ENCODE peak calls at places on chromosomes 4 and X, in ten cellular contexts. L is heart right ventricle; J is fibroblast of lung; I is effector memory CD4-positive, alpha-beta T cell; U is H9; Z is K562; O is aorta; V is breast epithelium; R is body of pancreas; S is OCI-LY7. B is an unnamed sample.

GRCh38 chr4:36385951-36386561 is 104.6 kb downstream of the DTHD1 start:
- DNase-seq in L (no peak), J (no peak), I (peak), U (no peak), Z (no peak), O (no peak), V (no peak), R (peak), S (peak), B (no peak)

GRCh38 chr4:1574601-1575417 is 109.3 kb downstream of the FAM53A start:
- DNase-seq in L (peak), J (no peak), I (no peak), U (no peak), Z (no peak), O (peak), V (no peak), R (no peak), S (no peak), B (no peak)

GRCh38 chrX:49249616-49250015 is 14.3 kb downstream of the CCDC22 start:
- DNase-seq in L (no peak), J (no peak), I (no peak), U (no peak), Z (no peak), O (no peak), V (no peak), R (no peak), S (no peak), B (no peak)

GRCh38 chr4:102683846-102684581 is 76.8 kb downstream of the MANBA start:
- DNase-seq in L (no peak), J (no peak), I (no peak), U (no peak), Z (peak), O (no peak), V (no peak), R (no peak), S (no peak), B (peak)

GRCh38 chr4:180059216-180059881 is 2183.9 kb upstream of the TENM3 start:
- DNase-seq in L (no peak), J (peak), I (no peak), U (peak), Z (peak), O (no peak), V (no peak), R (peak), S (no peak), B (peak)

GRCh38 chr4:70991596-70991995 is 1.9 kb upstream of the DCK start:
- DNase-seq in L (no peak), J (no peak), I (no peak), U (no peak), Z (no peak), O (no peak), V (no peak), R (no peak), S (no peak), B (no peak)

GRCh38 chrX:8084023-8084422 is 87.0 kb downstream of the VCX2 start:
- DNase-seq in L (no peak), J (peak), I (no peak), U (no peak), Z (no peak), O (no peak), V (no peak), R (no peak), S (no peak), B (peak)

GRCh38 chr4:113446019-113446418 is 315.5 kb downstream of the CAMK2D start:
- DNase-seq in L (no peak), J (peak), I (no peak), U (no peak), Z (no peak), O (no peak), V (no peak), R (no peak), S (no peak), B (no peak)

GRCh38 chrX:65451663-65452062 is 82.9 kb downstream of the LAS1L start:
- DNase-seq in L (no peak), J (peak), I (no peak), U (no peak), Z (peak), O (no peak), V (no peak), R (no peak), S (peak), B (peak)

GRCh38 chr4:2803624-2804448 is 11.0 kb downstream of the SH3BP2 start:
- DNase-seq in L (peak), J (no peak), I (no peak), U (no peak), Z (peak), O (peak), V (no peak), R (peak), S (no peak), B (no peak)

GRCh38 chr4:184815046-184815877 is 10.5 kb downstream of the ACSL1 start:
- DNase-seq in L (peak), J (peak), I (no peak), U (peak), Z (peak), O (peak), V (peak), R (peak), S (peak), B (peak)

GRCh38 chr4:180560896-180561295 is 1682.3 kb upstream of the TENM3 start:
- DNase-seq in L (no peak), J (peak), I (no peak), U (no peak), Z (no peak), O (no peak), V (no peak), R (no peak), S (no peak), B (no peak)

GRCh38 chr4:123939621-123940020 is 543.0 kb downstream of the SPRY1 start:
- DNase-seq in L (no peak), J (peak), I (no peak), U (no peak), Z (no peak), O (no peak), V (no peak), R (no peak), S (no peak), B (peak)

GRCh38 chrX:25020391-25021131 is 4.8 kb upstream of the ARX start:
- DNase-seq in L (no peak), J (no peak), I (no peak), U (peak), Z (peak), O (no peak), V (no peak), R (no peak), S (peak), B (peak)

GRCh38 chr4:112141366-112142138 is 3.7 kb upstream of the FAM241A start:
- DNase-seq in L (no peak), J (peak), I (no peak), U (no peak), Z (no peak), O (no peak), V (no peak), R (no peak), S (no peak), B (peak)

GRCh38 chrX:18890724-18891560 is 93.0 kb downstream of the PHKA2 start:
- DNase-seq in L (no peak), J (no peak), I (no peak), U (no peak), Z (no peak), O (no peak), V (no peak), R (no peak), S (no peak), B (no peak)

GRCh38 chrX:45164021-45164621 is 36.6 kb downstream of the DIPK2B start:
- DNase-seq in L (peak), J (peak), I (no peak), U (no peak), Z (peak), O (no peak), V (no peak), R (peak), S (no peak), B (peak)

GRCh38 chrX:38717871-38718270 is 83.4 kb upstream of the MID1IP1 start:
- DNase-seq in L (no peak), J (peak), I (no peak), U (peak), Z (peak), O (no peak), V (no peak), R (peak), S (peak), B (peak)

GRCh38 chrX:126580877-126581276 is 28.3 kb upstream of the DCAF12L1 start:
- DNase-seq in L (no peak), J (no peak), I (no peak), U (no peak), Z (no peak), O (no peak), V (no peak), R (no peak), S (no peak), B (no peak)

GRCh38 chr4:113094802-113095201 is 45.3 kb downstream of the ANK2 start:
- DNase-seq in L (no peak), J (peak), I (no peak), U (no peak), Z (peak), O (no peak), V (no peak), R (no peak), S (peak), B (no peak)

GRCh38 chr4:40046311-40046980 is 10.2 kb upstream of the N4BP2 start:
- DNase-seq in L (no peak), J (peak), I (no peak), U (no peak), Z (peak), O (no peak), V (peak), R (peak), S (no peak), B (peak)

GRCh38 chrX:109925656-109926055 is 77.3 kb upstream of the TMEM164 start:
- DNase-seq in L (no peak), J (no peak), I (no peak), U (no peak), Z (no peak), O (no peak), V (no peak), R (no peak), S (no peak), B (no peak)

GRCh38 chrX:109926118-109926517 is 76.8 kb upstream of the TMEM164 start:
- DNase-seq in L (no peak), J (no peak), I (no peak), U (no peak), Z (no peak), O (no peak), V (no peak), R (no peak), S (no peak), B (no peak)

GRCh38 chrX:109928596-109929335 is 74.1 kb upstream of the TMEM164 start:
- DNase-seq in L (no peak), J (no peak), I (no peak), U (no peak), Z (no peak), O (no peak), V (no peak), R (no peak), S (no peak), B (no peak)

GRCh38 chrX:109926743-109927662 is 75.9 kb upstream of the TMEM164 start:
- DNase-seq in L (no peak), J (no peak), I (no peak), U (no peak), Z (peak), O (no peak), V (no peak), R (no peak), S (no peak), B (no peak)

DNA sequence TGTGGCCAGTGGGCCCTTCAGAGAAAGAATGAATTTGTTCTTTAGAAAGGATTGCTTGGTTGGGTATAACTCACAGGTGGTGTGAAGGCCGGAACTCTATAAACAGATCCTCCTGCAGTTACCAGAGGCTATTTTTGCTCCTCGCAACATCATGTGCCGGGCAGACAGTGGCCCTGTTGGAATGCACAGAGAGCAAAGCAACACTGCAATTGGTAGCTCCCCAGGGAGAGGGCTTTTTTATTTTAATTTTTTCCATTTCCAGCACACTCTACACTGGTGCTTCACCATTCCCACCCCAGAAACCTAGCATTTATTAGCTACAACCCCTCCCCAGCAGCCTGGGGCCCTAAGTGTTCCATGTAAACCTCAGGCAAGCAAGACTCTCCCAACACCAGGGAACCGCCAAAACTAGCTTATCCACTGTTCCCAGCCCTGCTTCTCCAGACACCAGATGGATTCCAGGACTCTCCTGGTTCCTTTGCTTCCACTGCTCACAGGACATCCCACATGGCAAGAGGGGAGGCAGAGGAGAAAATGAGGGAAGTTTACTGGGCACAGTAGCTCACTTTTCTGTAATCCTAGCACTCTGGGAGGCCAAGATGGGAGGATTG is 75.1 kb upstream of the TMEM164 start:
- DNase-seq in L (no peak), J (no peak), I (no peak), U (no peak), Z (no peak), O (no peak), V (no peak), R (no peak), S (no peak), B (peak)
- H3K27ac ChIP-seq in L (peak), J (no peak), I (no peak), U (no peak), Z (no peak), O (no peak), V (no peak), R (no peak), S (no peak), B (peak)

GRCh38 chr4:128353791-128354190 is 66.2 kb upstream of the PGRMC2 start:
- DNase-seq in L (no peak), J (peak), I (no peak), U (no peak), Z (no peak), O (no peak), V (no peak), R (no peak), S (no peak), B (no peak)
- H3K27ac ChIP-seq in L (peak), J (peak), I (no peak), U (no peak), Z (no peak), O (no peak), V (no peak), R (no peak), S (no peak), B (no peak)

GRCh38 chr4:89197920-89198319 is 86.6 kb downstream of the TIGD2 start:
- DNase-seq in L (no peak), J (no peak), I (no peak), U (no peak), Z (no peak), O (no peak), V (no peak), R (no peak), S (no peak), B (no peak)
- H3K27ac ChIP-seq in L (no peak), J (no peak), I (no peak), U (no peak), Z (no peak), O (no peak), V (no peak), R (no peak), S (no peak), B (no peak)

DNA sequence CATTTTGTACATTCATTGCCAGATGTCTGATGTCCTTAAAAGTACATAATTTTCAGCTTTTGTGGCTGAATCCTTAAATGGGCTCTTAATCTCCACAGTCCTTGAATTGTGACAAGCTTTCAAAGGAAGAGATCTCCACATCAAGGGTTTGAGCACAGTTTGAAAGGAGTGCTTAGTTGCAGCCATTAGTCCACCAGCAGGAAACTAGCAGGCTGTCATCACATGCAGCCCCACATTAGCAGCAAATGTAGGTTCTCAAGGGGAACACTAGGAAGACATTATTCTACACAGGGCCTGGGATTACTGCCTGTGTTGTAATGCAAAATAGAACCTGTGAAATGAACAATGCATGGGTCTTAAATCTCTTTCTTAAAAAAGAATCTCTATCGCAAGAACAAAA is 173.2 kb downstream of the CBLL2 start:
- DNase-seq in L (no peak), J (no peak), I (no peak), U (no peak), Z (no peak), O (no peak), V (no peak), R (no peak), S (no peak), B (peak)
- H3K27ac ChIP-seq in L (no peak), J (no peak), I (no peak), U (no peak), Z (no peak), O (no peak), V (no peak), R (no peak), S (no peak), B (no peak)

GRCh38 chr4:145734576-145735329 is 54.8 kb downstream of the C4orf51 start:
- DNase-seq in L (no peak), J (peak), I (no peak), U (no peak), Z (peak), O (peak), V (peak), R (peak), S (no peak), B (no peak)
- H3K27ac ChIP-seq in L (peak), J (peak), I (no peak), U (no peak), Z (no peak), O (peak), V (peak), R (peak), S (no peak), B (no peak)

DNA sequence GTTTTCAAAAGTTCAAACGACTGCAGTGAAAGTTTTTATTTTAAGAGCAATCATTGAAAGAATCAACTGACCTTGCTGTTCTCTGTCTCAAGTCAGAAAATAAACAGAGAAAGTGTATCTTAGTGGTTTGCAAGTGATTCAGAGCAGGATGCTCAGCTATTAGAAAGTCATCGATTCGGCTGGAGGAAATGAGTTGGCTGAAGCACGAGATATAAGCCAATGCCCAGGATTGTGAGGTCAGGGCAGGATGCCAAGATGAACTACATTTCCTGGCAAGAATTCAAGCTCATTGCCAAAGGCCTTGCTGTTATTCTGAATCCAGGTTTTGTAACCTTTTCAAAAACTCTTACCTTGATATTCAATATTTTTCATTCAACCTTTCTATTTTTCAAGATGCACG is 541.4 kb upstream of the BOD1L1 start:
- DNase-seq in L (no peak), J (peak), I (no peak), U (no peak), Z (no peak), O (no peak), V (peak), R (peak), S (no peak), B (peak)
- H3K27ac ChIP-seq in L (no peak), J (peak), I (no peak), U (no peak), Z (no peak), O (no peak), V (no peak), R (no peak), S (no peak), B (no peak)